ENCODE peak calls at places on chromosomes 2 and 18, in four cellular contexts. E is lung, X is NB4, W is A549. G is an unnamed sample.

GRCh38 chr18:48663096-48663930 is 124.5 kb downstream of the CTIF start:
- DNase-seq in E (no peak), W (no peak), X (no peak), G (no peak)

GRCh38 chr2:171523339-171523931 is 1.2 kb downstream of the CYBRD1 start:
- DNase-seq in W (peak), E (peak), X (peak), G (peak)

GRCh38 chr2:158317642-158318041 is 138.9 kb downstream of the CCDC148 start:
- DNase-seq in E (no peak), X (no peak), W (no peak), G (no peak)

GRCh38 chr2:240790370-240791210 is 29.4 kb downstream of the KIF1A start:
- DNase-seq in W (no peak), X (no peak), E (no peak), G (no peak)

GRCh38 chr2:28193552-28194383 is 198.9 kb upstream of the FOSL2 start:
- DNase-seq in E (no peak), W (no peak), X (peak), G (no peak)

GRCh38 chr18:32902566-32903330 is 129.9 kb upstream of the KLHL14 start:
- DNase-seq in W (no peak), X (no peak), E (no peak), G (no peak)

GRCh38 chr2:219082332-219082958 is 21.7 kb upstream of the IHH start:
- DNase-seq in X (no peak), W (no peak), E (no peak), G (no peak)

GRCh38 chr2:6236317-6236716 is 544.1 kb downstream of the SOX11 start:
- DNase-seq in E (no peak), X (no peak), W (no peak), G (no peak)

GRCh38 chr18:70448588-70448987 is 159.7 kb downstream of the SOCS6 start:
- DNase-seq in W (no peak), E (no peak), X (no peak), G (no peak)

GRCh38 chr2:98334439-98335078 is 11.7 kb upstream of the CNGA3 start:
- DNase-seq in W (peak), X (no peak), E (no peak), G (no peak)

GRCh38 chr2:179455824-179456223 is 191.2 kb upstream of the SESTD1 start:
- DNase-seq in X (no peak), W (no peak), E (no peak), G (no peak)

GRCh38 chr2:26196683-26197418 is 24.0 kb downstream of the GAREM2 start:
- DNase-seq in W (no peak), E (no peak), X (no peak), G (no peak)

GRCh38 chr2:230268606-230269222 is 43.2 kb downstream of the SP140 start:
- DNase-seq in E (no peak), W (no peak), X (no peak), G (no peak)

GRCh38 chr2:188022389-188022788 is 269.3 kb upstream of the GULP1 start:
- DNase-seq in X (no peak), W (no peak), E (no peak), G (no peak)

GRCh38 chr2:176136375-176137248 is 7.1 kb downstream of the HOXD8 start:
- DNase-seq in W (peak), X (peak), E (no peak), G (no peak)

GRCh38 chr2:1511455-1511854 is 98.2 kb downstream of the TPO start:
- DNase-seq in X (no peak), E (no peak), W (no peak), G (no peak)

GRCh38 chr2:106120432-106120831 is 73.7 kb downstream of the UXS1 start:
- DNase-seq in E (no peak), W (no peak), X (no peak), G (no peak)

GRCh38 chr2:9112079-9112721 is 94.4 kb upstream of the ASAP2 start:
- DNase-seq in E (peak), X (peak), W (peak), G (peak)

GRCh38 chr2:220446106-220446712 is 818.8 kb downstream of the SLC4A3 start:
- DNase-seq in X (no peak), W (no peak), E (no peak), G (no peak)

GRCh38 chr2:231936491-231936890 is 10.3 kb upstream of the NPPC start:
- DNase-seq in X (no peak), E (no peak), W (no peak), G (no peak)

GRCh38 chr2:195029804-195030654 is 627.0 kb upstream of the SLC39A10 start:
- DNase-seq in X (no peak), E (no peak), W (peak), G (no peak)

GRCh38 chr18:56890632-56891031 is 239.5 kb downstream of the WDR7 start:
- DNase-seq in X (no peak), W (peak), E (no peak), G (no peak)

GRCh38 chr2:237379636-237380035 is 34.3 kb downstream of the COL6A3 start:
- DNase-seq in X (no peak), E (no peak), W (no peak), G (no peak)

GRCh38 chr18:77057043-77057442 is 75.5 kb downstream of the MBP start:
- DNase-seq in W (no peak), X (peak), E (no peak), G (no peak)

GRCh38 chr2:189347540-189347939 is 93.7 kb upstream of the WDR75 start:
- DNase-seq in E (no peak), X (peak), W (peak), G (no peak)
- TF ChIP-seq CTCF in E (no peak), X (no peak), W (peak), G (peak)

GRCh38 chr2:165957030-165957675 is 3.6 kb upstream of the TTC21B start:
- DNase-seq in X (no peak), W (no peak), E (no peak), G (no peak)
- H3K4me3 ChIP-seq in X (no peak), W (no peak), E (no peak), G (no peak)

DNA sequence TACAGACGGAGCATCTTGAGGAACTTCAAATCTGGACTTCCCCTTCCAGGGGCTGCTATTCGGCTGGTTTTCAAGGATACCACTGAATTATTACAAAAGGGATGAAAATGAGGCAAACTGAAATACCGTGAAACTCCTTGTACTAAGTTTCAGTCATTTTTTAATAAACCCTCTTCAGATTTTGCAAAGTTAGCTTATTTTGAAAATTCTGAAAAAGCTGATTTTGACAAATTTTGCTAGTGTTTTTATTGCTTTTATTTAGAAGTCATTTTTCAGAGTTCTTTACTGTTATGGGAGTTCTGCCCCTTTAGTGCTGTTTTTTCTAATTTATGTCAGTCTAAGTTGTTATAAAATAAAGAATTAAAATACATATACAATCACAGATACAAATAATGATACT is 390.4 kb upstream of the VRK2 start:
- DNase-seq in X (peak), W (no peak), E (no peak), G (no peak)
- TF ChIP-seq CTCF in X (no peak), W (no peak), E (no peak), G (no peak)

GRCh38 chr18:23574611-23575308 is 11.5 kb downstream of the NPC1 start:
- DNase-seq in W (no peak), E (no peak), X (peak), G (no peak)

GRCh38 chr18:23578891-23579653 is 7.2 kb downstream of the NPC1 start:
- DNase-seq in E (no peak), X (no peak), W (no peak), G (no peak)

GRCh38 chr18:23580677-23581367 is 5.5 kb downstream of the NPC1 start:
- DNase-seq in W (no peak), X (no peak), E (no peak), G (no peak)

GRCh38 chr18:23575309-23575651 is 11.0 kb downstream of the NPC1 start:
- DNase-seq in W (no peak), X (no peak), E (no peak), G (no peak)

GRCh38 chr18:23578067-23578705 is 8.1 kb downstream of the NPC1 start:
- DNase-seq in E (no peak), W (no peak), X (no peak), G (no peak)
- H3K4me3 ChIP-seq in E (no peak), W (no peak), X (no peak), G (no peak)

DNA sequence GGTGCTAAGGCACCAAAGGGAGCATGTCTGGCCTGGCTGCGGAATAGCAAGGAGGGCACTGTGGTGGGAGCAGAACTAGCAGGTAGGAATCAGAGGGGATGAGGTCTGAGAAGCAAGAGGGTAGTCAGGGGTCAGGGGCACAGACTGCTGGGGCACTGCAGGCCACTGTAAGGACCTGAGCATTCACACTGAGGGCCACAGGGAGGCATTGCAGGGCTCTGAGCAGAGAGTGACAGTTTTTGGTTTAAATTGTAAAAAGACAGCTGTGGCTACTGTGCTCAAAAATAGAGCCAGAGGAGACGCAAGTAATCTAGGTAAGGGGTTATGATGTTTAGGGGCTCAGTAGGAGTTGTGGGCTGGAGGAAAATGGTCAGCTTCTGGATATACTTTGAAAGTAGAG is 41.5 kb downstream of the ARHGAP25 start:
- DNase-seq in E (no peak), W (no peak), X (peak), G (no peak)
- TF ChIP-seq CTCF in E (no peak), W (no peak), X (peak), G (no peak)

GRCh38 chr2:199850250-199850717 is 708 bp downstream of the FTCDNL1 start:
- DNase-seq in W (no peak), X (no peak), E (no peak), G (no peak)
- H3K4me3 ChIP-seq in W (peak), X (peak), E (peak), G (peak)

GRCh38 chr2:143574069-143574468 is 444.9 kb downstream of the ARHGAP15 start:
- DNase-seq in X (peak), W (no peak), E (no peak), G (no peak)
- TF ChIP-seq CTCF in X (no peak), W (no peak), E (no peak), G (no peak)

G was measured in thoracic aorta.